ENCODE peak calls at places on chromosomes 3 and 15, in five cellular contexts. H is fibroblast of lung, J is mesenchymal stem cell, C is GM23338, Y is K562. B is an unnamed sample.

GRCh38 chr3:195893121-195893449 is 15.3 kb downstream of the TNK2 start:
- DNase-seq in J (no peak), Y (no peak), C (no peak), H (no peak), B (no peak)

GRCh38 chr15:57218826-57219576 is 157.3 kb upstream of the CGNL1 start:
- DNase-seq in Y (no peak), C (peak; percentile 87), H (peak; percentile 96), J (peak; percentile 90), B (peak; percentile 70)

GRCh38 chr3:146421814-146422748 is 47.3 kb downstream of the PLSCR2 start:
- DNase-seq in J (peak; percentile 45), C (no peak), H (peak; percentile 61), Y (no peak), B (no peak)

GRCh38 chr3:149299938-149300791 is 33.3 kb downstream of the TM4SF18 start:
- DNase-seq in J (peak; percentile 97), C (no peak), H (peak; percentile 97), Y (peak; percentile 23), B (no peak)

GRCh38 chr3:111910806-111911205 is 51.7 kb downstream of the PHLDB2 start:
- DNase-seq in J (peak; percentile 81), Y (no peak), C (no peak), H (peak; percentile 72), B (no peak)

GRCh38 chr15:74320358-74321247 is 46.8 kb downstream of the CYP11A1 start:
- DNase-seq in Y (peak; percentile 72), H (peak; percentile 45), J (peak; percentile 55), C (peak; percentile 84), B (peak; percentile 81)

GRCh38 chr3:195613468-195614069 is 29.8 kb upstream of the APOD start:
- DNase-seq in C (no peak), H (no peak), Y (no peak), J (no peak), B (no peak)

GRCh38 chr15:89937365-89938355 is 24.9 kb upstream of the ARPIN start:
- DNase-seq in J (no peak), H (no peak), Y (no peak), C (no peak), B (no peak)

GRCh38 chr15:77839970-77840609 is 207.4 kb upstream of the LINGO1 start:
- DNase-seq in H (no peak), C (no peak), J (no peak), Y (no peak), B (no peak)

GRCh38 chr15:73781038-73781925 is 28.1 kb upstream of the INSYN1 start:
- DNase-seq in Y (peak; percentile 73), J (peak; percentile 26), H (peak; percentile 4), C (peak; percentile 55), B (peak; percentile 56)

GRCh38 chr15:98865397-98866339 is 141.9 kb downstream of the PGPEP1L start:
- DNase-seq in C (peak; percentile 90), H (peak; percentile 79), Y (peak; percentile 77), J (peak; percentile 44), B (peak; percentile 83)

GRCh38 chr15:39242345-39242744 is 338.5 kb upstream of the THBS1 start:
- DNase-seq in Y (no peak), C (no peak), H (peak; percentile 38), J (peak; percentile 44), B (no peak)

GRCh38 chr15:76006136-76006778 is 6.0 kb downstream of the NRG4 start:
- DNase-seq in J (no peak), H (peak; percentile 51), Y (no peak), C (no peak), B (no peak)

GRCh38 chr15:47184003-47184404 is 533.3 kb upstream of the SEMA6D start:
- DNase-seq in J (peak; percentile 61), C (peak; percentile 74), Y (no peak), H (no peak), B (no peak)

GRCh38 chr3:165748094-165748493 is 89.1 kb downstream of the BCHE start:
- DNase-seq in Y (no peak), J (no peak), C (no peak), H (no peak), B (no peak)

GRCh38 chr3:150450906-150451305 is 42.8 kb downstream of the TSC22D2 start:
- DNase-seq in J (no peak), C (no peak), Y (no peak), H (peak; percentile 29), B (no peak)

GRCh38 chr3:126109146-126109859 is 25.4 kb upstream of the SLC41A3 start:
- DNase-seq in Y (no peak), H (no peak), C (no peak), J (no peak), B (no peak)

GRCh38 chr3:44208086-44208485 is 33.6 kb upstream of the TOPAZ1 start:
- DNase-seq in J (peak; percentile 26), C (no peak), Y (no peak), H (no peak), B (peak; percentile 85)

GRCh38 chr3:48915296-48915695 is 3.3 kb upstream of the ARIH2 start:
- DNase-seq in C (no peak), Y (peak; percentile 44), H (peak; percentile 28), J (peak; percentile 74), B (no peak)

GRCh38 chr15:31484369-31484951 is 157.8 kb downstream of the KLF13 start:
- DNase-seq in J (no peak), Y (no peak), H (no peak), C (no peak), B (no peak)

GRCh38 chr15:90071220-90071807 is 31.0 kb downstream of the IDH2 start:
- DNase-seq in Y (peak; percentile 77), C (peak; percentile 76), H (peak; percentile 89), J (peak; percentile 89), B (peak; percentile 94)

GRCh38 chr3:39378092-39378491 is 5.1 kb upstream of the SLC25A38 start:
- DNase-seq in J (peak; percentile 29), H (peak; percentile 5), Y (peak; percentile 64), C (peak; percentile 92), B (peak; percentile 81)

GRCh38 chr3:121758727-121759450 is 9.3 kb upstream of the GOLGB1 start:
- DNase-seq in J (no peak), Y (no peak), H (no peak), C (no peak), B (no peak)

GRCh38 chr3:14540821-14541385 is 761 bp upstream of the GRIP2 start:
- DNase-seq in C (no peak), J (no peak), Y (no peak), H (no peak), B (no peak)

GRCh38 chr3:116442331-116443021 is 2.8 kb downstream of the LSAMP start:
- DNase-seq in C (no peak), Y (no peak), H (peak; percentile 77), J (peak; percentile 64), B (no peak)

GRCh38 chr3:74832925-74833324 is 218.5 kb upstream of the CNTN3 start:
- DNase-seq in Y (no peak), C (peak; percentile 43), J (no peak), H (no peak), B (no peak)

GRCh38 chr3:12979151-12979946 is 93.9 kb downstream of the IQSEC1 start:
- DNase-seq in Y (no peak), C (no peak), J (no peak), H (no peak), B (no peak)

GRCh38 chr3:62936626-62937254 is 61.5 kb upstream of the CADPS start:
- DNase-seq in J (no peak), C (no peak), Y (no peak), H (no peak), B (no peak)

GRCh38 chr15:92033723-92034122 is 180.2 kb downstream of the SLCO3A1 start:
- DNase-seq in Y (no peak), C (no peak), H (no peak), J (no peak), B (no peak)

GRCh38 chr15:36887214-36888017 is 212.9 kb downstream of the MEIS2 start:
- DNase-seq in C (peak; percentile 64), H (no peak), Y (peak; percentile 43), J (peak; percentile 22), B (no peak)

GRCh38 chr3:160162440-160162839 is 62.8 kb upstream of the C3orf80 start:
- DNase-seq in J (no peak), Y (no peak), C (peak; percentile 93), H (no peak), B (no peak)
- H2AFZ ChIP-seq in J (peak overlapping the region; percentile 72), Y (no peak overlapping the region), C (no peak overlapping the region), H (no peak overlapping the region), B (no peak overlapping the region)

GRCh38 chr3:57972421-57973111 is 35.7 kb upstream of the FLNB start:
- DNase-seq in Y (no peak), C (peak; percentile 14), J (no peak), H (no peak), B (no peak)
- H3K4me3 ChIP-seq in Y (no peak overlapping the region), C (no peak overlapping the region), J (no peak overlapping the region), H (no peak overlapping the region), B (no peak overlapping the region)

GRCh38 chr3:182622241-182622545 is 171.1 kb upstream of the ATP11B start:
- DNase-seq in Y (no peak), C (no peak), J (no peak), H (no peak), B (no peak)
- H2AFZ ChIP-seq in Y (no peak overlapping the region), C (no peak overlapping the region), J (no peak overlapping the region), H (no peak overlapping the region), B (no peak overlapping the region)

GRCh38 chr15:42282926-42283325 is 9.7 kb upstream of the TMEM87A start:
- DNase-seq in J (no peak), C (no peak), H (no peak), Y (no peak), B (peak; percentile 26)
- H3K4me3 ChIP-seq in J (no peak overlapping the region), C (no peak overlapping the region), H (no peak overlapping the region), Y (no peak overlapping the region), B (no peak overlapping the region)

GRCh38 chr3:102512734-102513518 is 78.1 kb downstream of the ZPLD1 start:
- DNase-seq in H (peak; percentile 21), J (peak; percentile 32), Y (no peak), C (no peak), B (no peak)
- H2AFZ ChIP-seq in H (no peak overlapping the region), J (no peak overlapping the region), Y (no peak overlapping the region), C (peak overlapping the region; percentile 39), B (no peak overlapping the region)

B was measured in Karpas-422.